ENCODE peak calls at places on chromosomes 11 and 22, in five cellular contexts. H, L, Z, K and E are unnamed samples.

GRCh38 chr11:61918251-61919112 is 1.1 kb upstream of the RAB3IL1 start:
- DNase-seq in L (peak; percentile 9), Z (no peak), K (no peak), H (no peak), E (peak; percentile 16)

GRCh38 chr11:123765601-123766000 is 11.3 kb upstream of the OR6X1 start:
- DNase-seq in K (no peak), L (no peak), Z (no peak), H (no peak), E (no peak)

GRCh38 chr22:45866398-45867117 is 110.4 kb downstream of the WNT7B start:
- DNase-seq in K (no peak), L (no peak), H (no peak), Z (no peak), E (no peak)

GRCh38 chr11:24375896-24376295 is 121.0 kb upstream of the LUZP2 start:
- DNase-seq in Z (no peak), L (no peak), K (no peak), H (no peak), E (no peak)

GRCh38 chr11:98701541-98701940 is 319.2 kb upstream of the CNTN5 start:
- DNase-seq in L (no peak), K (no peak), H (no peak), Z (no peak), E (no peak)

GRCh38 chr11:68398870-68399865 is 61.4 kb upstream of the PPP6R3 start:
- DNase-seq in L (no peak), H (no peak), K (no peak), Z (no peak), E (no peak)

GRCh38 chr22:38136607-38137006 is 26.1 kb upstream of the BAIAP2L2 start:
- DNase-seq in K (no peak), L (no peak), H (no peak), Z (no peak), E (no peak)

GRCh38 chr22:37894939-37895670 is 11.0 kb upstream of the MICALL1 start:
- DNase-seq in Z (no peak), H (no peak), K (no peak), L (no peak), E (no peak)

GRCh38 chr11:76380161-76380976 is 563 bp downstream of the THAP12 start:
- DNase-seq in L (peak; percentile 26), Z (peak; percentile 35), K (no peak), H (no peak), E (peak; percentile 32)

GRCh38 chr11:129591527-129591926 is 215.9 kb downstream of the BARX2 start:
- DNase-seq in L (no peak), K (no peak), H (no peak), Z (no peak), E (no peak)

GRCh38 chr11:129589190-129589589 is 213.5 kb downstream of the BARX2 start:
- DNase-seq in L (no peak), H (no peak), K (no peak), Z (no peak), E (no peak)

GRCh38 chr11:129592191-129592590 is 216.5 kb downstream of the BARX2 start:
- DNase-seq in Z (no peak), K (no peak), H (no peak), L (no peak), E (no peak)

GRCh38 chr11:129590030-129590752 is 214.5 kb downstream of the BARX2 start:
- DNase-seq in H (no peak), K (no peak), L (no peak), Z (no peak), E (no peak)

DNA sequence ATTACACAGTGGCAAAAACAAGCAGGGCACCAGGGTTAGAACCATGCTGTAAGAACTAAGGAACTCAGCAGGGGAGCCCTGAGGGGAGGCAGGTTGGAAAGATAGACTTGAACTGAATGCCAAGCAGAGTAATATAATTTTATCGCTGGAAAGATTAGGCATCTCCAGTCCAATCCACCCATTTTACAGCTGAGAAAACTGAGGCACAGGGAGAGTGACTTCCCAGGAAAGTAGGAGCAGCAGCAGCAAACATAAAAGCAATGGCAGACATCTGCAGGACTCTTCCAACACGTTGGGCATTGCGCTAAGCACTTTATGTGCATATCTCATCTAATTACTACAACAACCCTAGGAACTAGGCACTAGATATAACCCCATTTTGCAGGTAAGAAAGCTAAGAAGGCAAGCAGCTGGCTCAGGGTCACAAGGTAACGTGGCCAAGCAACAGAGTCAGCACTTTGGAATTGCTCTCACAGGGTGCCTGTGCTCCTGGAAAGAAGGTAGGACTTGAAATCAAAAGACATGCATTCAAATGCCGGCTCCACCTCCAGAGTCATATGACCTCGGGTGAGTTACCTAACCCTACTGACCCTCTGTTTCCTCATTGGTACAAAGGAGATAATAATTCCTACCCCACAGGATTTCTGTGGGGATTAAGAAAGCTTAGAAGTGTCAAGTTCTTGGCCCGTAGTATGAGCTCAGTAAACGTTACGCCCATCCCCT is 215.3 kb downstream of the BARX2 start:
- DNase-seq in L (no peak), H (no peak), Z (no peak), K (no peak), E (no peak)
- TF ChIP-seq TAF1 in L (no peak), H (no peak), Z (no peak), K (no peak), E (no peak)

DNA sequence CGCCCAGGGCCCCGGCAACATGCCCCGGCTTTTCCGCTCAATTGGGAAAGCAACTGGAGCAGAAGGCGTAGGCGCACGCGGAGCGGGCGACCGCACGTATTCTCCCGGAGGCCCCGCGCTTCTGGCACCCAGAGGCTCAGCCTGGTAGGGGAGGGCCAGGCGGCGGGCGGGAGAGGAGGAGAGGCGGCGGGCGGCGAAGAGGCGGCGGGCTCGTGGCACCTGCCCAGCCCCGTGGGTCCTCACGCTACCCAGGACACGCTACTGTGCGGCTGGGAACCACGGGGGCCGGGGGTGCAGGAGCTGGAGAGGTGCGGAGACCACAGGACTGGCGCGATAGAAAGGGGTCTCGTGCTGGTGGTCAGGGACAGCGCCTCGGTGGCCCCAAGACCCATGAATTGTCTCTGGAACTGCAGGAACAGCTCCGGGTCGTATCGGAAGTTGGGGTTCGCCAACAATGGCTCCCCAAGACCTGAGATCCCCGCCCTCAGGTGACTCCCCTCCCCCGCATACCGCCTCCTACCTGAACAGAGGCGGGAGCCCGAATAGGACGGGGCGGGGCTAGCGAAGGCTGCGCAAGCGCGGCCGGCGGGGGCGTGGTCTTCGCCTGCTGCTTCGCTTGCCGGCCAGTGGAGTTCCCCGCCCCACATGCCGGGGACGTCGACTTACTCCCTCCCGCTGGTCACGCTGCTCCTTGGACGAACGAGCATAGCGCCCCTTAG is at the start of gene SLC37A4:
- DNase-seq in L (peak; percentile 98), H (peak; percentile 98), Z (peak; percentile 97), K (peak; percentile 94), E (peak; percentile 98)
- TF ChIP-seq POLR2A in L (peak; percentile 20), H (peak; percentile 83), Z (peak; percentile 73), K (peak; percentile 69), E (peak; percentile 52)

GRCh38 chr11:70089631-70090030 is 11.5 kb downstream of the ANO1 start:
- DNase-seq in L (no peak), Z (no peak), H (no peak), K (no peak), E (no peak)
- TF ChIP-seq POLR2AphosphoS5 in L (no peak), Z (no peak), H (no peak), K (no peak), E (no peak)

DNA sequence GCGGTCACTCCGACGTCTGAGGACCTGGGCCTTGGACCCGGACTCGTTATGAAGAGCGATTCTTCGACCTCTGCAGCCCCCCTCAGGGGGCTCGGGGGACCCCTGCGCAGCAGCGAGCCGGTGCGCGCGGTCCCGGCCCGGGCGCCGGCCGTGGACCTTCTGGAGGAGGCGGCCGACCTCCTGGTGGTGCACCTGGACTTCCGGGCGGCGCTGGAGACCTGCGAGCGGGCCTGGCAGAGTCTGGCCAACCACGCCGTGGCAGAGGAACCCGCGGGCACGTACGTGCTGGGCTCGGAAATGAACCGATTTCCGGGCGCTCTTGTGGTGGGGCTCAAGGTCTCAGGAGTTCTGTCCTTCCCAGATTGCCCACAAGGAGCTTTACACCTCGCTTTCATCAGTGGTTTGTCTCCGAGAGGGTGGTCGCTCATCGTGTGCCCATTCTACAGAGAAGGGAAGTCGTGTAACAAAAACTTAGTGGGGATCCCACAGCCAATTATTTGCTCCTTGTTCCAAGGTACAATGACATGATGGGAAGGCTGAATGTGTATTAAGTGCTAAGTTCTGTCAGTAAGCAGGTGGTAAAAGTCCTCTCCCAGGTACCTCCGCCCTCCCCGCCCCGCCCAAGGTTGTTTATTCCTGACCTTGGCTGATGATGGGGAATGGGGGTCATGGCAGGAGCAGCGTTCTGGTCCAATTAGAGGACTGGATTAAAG is 695 bp downstream of the PEX26 start:
- DNase-seq in H (no peak), K (no peak), Z (peak; percentile 40), L (no peak), E (no peak)
- TF ChIP-seq TAF1 in H (no peak), K (peak; percentile 21), Z (no peak), L (no peak), E (peak; percentile 45)

DNA sequence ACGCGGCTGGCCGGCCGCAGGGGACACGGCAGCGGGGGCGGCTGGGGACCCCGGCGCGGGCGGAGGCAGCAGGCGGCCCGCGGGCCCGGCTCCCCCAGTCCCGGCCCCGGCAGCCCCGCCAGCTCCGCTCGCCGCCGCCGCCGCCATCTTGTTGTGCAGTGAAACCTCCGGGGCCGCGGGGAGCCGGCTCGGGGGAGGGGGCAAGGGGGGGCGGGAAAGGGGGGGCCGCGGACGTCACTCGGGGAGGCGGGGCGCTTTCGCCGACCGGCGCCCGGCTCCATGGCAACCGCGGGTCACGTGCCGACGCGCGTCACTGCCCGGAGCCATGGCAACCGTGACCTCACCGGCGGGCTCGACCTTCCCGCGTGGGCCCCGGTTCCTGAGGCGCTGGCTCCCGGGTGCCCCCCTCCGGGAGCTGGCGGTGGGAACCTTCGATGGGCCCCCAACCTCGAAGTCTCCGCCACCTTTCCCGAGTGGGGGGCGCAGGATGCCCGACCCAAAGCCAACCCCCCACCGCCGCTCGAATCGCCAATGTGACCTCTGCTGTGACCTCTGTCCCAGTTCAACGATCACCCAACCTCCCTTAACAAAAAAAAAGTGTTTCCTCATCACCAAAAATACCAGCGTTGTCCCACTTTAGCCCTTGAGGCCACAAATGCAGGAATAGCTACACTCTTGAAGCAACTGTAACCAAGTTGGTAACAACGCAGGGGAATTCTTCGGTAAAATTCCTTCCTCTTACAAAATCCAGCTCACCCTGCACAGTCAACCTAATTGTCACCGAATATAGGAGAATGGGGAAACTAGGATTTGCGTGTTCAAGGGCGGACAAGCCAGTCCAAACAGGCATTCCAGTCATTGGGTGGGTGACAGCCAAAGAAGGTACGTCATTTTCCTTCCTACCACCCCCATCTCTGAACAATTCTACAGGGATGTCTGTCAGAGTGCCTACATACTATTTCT is at the start of gene SIK3:
- DNase-seq in Z (peak; percentile 98), L (peak; percentile 94), H (peak; percentile 43), K (peak; percentile 53), E (peak; percentile 93)
- TF ChIP-seq POLR2A in Z (peak; percentile 63), L (peak; percentile 30), H (peak; percentile 61), K (peak; percentile 79), E (peak; percentile 78)

DNA sequence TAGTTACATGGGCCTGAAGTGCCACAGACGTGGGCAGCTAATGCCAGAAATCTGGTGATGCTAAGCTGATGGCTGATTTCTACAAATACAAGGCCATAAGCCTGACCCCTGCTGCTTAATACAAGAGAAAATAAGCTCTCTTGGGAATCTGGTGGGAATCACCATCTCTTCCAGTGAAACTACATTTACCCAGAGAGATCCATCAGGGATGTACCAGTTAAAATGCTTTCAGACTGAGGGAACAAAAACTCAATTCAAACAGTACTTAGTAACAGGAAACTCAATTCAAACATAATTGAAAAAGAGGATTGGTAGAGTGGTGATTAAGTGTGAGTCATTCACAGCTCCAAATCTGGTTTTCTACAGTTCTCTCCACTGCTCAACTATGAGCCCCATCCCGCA is 1.7 kb upstream of the CAVIN3 start:
- DNase-seq in L (no peak), Z (no peak), H (no peak), K (no peak), E (no peak)
- TF ChIP-seq POLR2AphosphoS5 in L (no peak), Z (no peak), H (no peak), K (no peak), E (no peak)

GRCh38 chr22:43427296-43428004 is 15.6 kb downstream of the MPPED1 start:
- DNase-seq in K (no peak), H (no peak), Z (peak; percentile 49), L (no peak), E (no peak)
- TF ChIP-seq TAF1 in K (no peak), H (no peak), Z (no peak), L (no peak), E (no peak)

GRCh38 chr11:114197799-114198500 is 98.2 kb upstream of the NNMT start:
- DNase-seq in H (no peak), L (no peak), K (no peak), Z (no peak), E (no peak)
- TF ChIP-seq POLR2A in H (no peak), L (no peak), K (no peak), Z (no peak), E (no peak)